ENCODE peak calls at places on chromosome 10, in seven cellular contexts. C is IMR-90, A is H9, V is H1, R is mesenchymal stem cell, D is mesendoderm, I is trophoblast cell. B is an unnamed sample.

GRCh38 chr10:119917777-119918176 is 25.2 kb downstream of the SEC23IP start:
- DNase-seq in C (peak), A (no peak), V (no peak), R (no peak), D (no peak), I (no peak), B (no peak)

GRCh38 chr10:49379596-49380410 is 16.1 kb downstream of the DRGX start:
- DNase-seq in C (no peak), A (peak), V (no peak), R (no peak), D (peak), I (no peak), B (no peak)

GRCh38 chr10:130337696-130338587 is 201.8 kb downstream of the GLRX3 start:
- DNase-seq in C (no peak), A (no peak), V (no peak), R (no peak), D (no peak), I (no peak), B (no peak)

GRCh38 chr10:86653379-86653778 is 968 bp upstream of the OPN4 start:
- DNase-seq in C (no peak), A (no peak), V (no peak), R (no peak), D (no peak), I (no peak), B (no peak)

GRCh38 chr10:80460399-80461207 is 6.5 kb downstream of the TSPAN14 start:
- DNase-seq in C (peak), A (peak), V (no peak), R (no peak), D (peak), I (peak), B (no peak)

GRCh38 chr10:6695519-6695918 is 115.4 kb upstream of the PRKCQ start:
- DNase-seq in C (no peak), A (no peak), V (no peak), R (no peak), D (no peak), I (no peak), B (no peak)

GRCh38 chr10:4498763-4499251 is 327.2 kb upstream of the AKR1E2 start:
- DNase-seq in C (peak), A (no peak), V (no peak), R (peak), D (no peak), I (no peak), B (no peak)

GRCh38 chr10:120824864-120825263 is 26.3 kb upstream of the WDR11 start:
- DNase-seq in C (no peak), A (peak), V (no peak), R (no peak), D (peak), I (peak), B (peak)

GRCh38 chr10:8301831-8302230 is 247.3 kb downstream of the GATA3 start:
- DNase-seq in C (no peak), A (no peak), V (no peak), R (no peak), D (no peak), I (no peak), B (no peak)

GRCh38 chr10:130579913-130580312 is 443.7 kb downstream of the GLRX3 start:
- DNase-seq in C (no peak), A (peak), V (no peak), R (no peak), D (peak), I (no peak), B (no peak)

GRCh38 chr10:30813872-30814471 is 184.4 kb upstream of the LYZL2 start:
- DNase-seq in C (peak), A (no peak), V (no peak), R (peak), D (no peak), I (no peak), B (no peak)

GRCh38 chr10:60964257-60965235 is 20.6 kb upstream of the RHOBTB1 start:
- DNase-seq in C (peak), A (peak), V (no peak), R (peak), D (peak), I (peak), B (peak)

GRCh38 chr10:557792-558328 is 131.6 kb downstream of the DIP2C start:
- DNase-seq in C (no peak), A (no peak), V (no peak), R (peak), D (peak), I (no peak), B (no peak)
- H2BK5ac ChIP-seq in C (no peak), A (no peak), V (peak), R (no peak), D (no peak), I (no peak), B (no peak)

GRCh38 chr10:101244321-101245050 is 15.2 kb upstream of the LBX1 start:
- DNase-seq in C (peak), A (no peak), V (no peak), R (no peak), D (no peak), I (no peak), B (no peak)
- H2BK5ac ChIP-seq in C (peak), A (no peak), V (no peak), R (no peak), D (no peak), I (no peak), B (no peak)

GRCh38 chr10:98149858-98150257 is 15.4 kb downstream of the R3HCC1L start:
- DNase-seq in C (no peak), A (no peak), V (no peak), R (no peak), D (no peak), I (no peak), B (no peak)

GRCh38 chr10:98150544-98150943 is 16.1 kb downstream of the R3HCC1L start:
- DNase-seq in C (peak), A (no peak), V (no peak), R (peak), D (no peak), I (no peak), B (no peak)

GRCh38 chr10:98158576-98158975 is 24.1 kb downstream of the R3HCC1L start:
- DNase-seq in C (no peak), A (no peak), V (no peak), R (no peak), D (no peak), I (no peak), B (no peak)

GRCh38 chr10:98154076-98154475 is 19.6 kb downstream of the R3HCC1L start:
- DNase-seq in C (no peak), A (no peak), V (no peak), R (peak), D (no peak), I (no peak), B (no peak)
- H2BK5ac ChIP-seq in C (peak), A (no peak), V (no peak), R (no peak), D (no peak), I (no peak), B (no peak)

GRCh38 chr10:93115661-93116383 is 42.1 kb downstream of the CYP26A1 start:
- DNase-seq in C (peak), A (peak), V (peak), R (peak), D (peak), I (peak), B (peak)

GRCh38 chr10:93123766-93124165 is 50.1 kb downstream of the CYP26A1 start:
- DNase-seq in C (no peak), A (no peak), V (no peak), R (no peak), D (no peak), I (no peak), B (no peak)

GRCh38 chr10:93126484-93127052 is 52.9 kb downstream of the CYP26A1 start:
- DNase-seq in C (no peak), A (no peak), V (no peak), R (no peak), D (peak), I (no peak), B (no peak)

GRCh38 chr10:93124580-93125318 is 51.1 kb downstream of the CYP26A1 start:
- DNase-seq in C (no peak), A (no peak), V (no peak), R (no peak), D (no peak), I (no peak), B (no peak)

DNA sequence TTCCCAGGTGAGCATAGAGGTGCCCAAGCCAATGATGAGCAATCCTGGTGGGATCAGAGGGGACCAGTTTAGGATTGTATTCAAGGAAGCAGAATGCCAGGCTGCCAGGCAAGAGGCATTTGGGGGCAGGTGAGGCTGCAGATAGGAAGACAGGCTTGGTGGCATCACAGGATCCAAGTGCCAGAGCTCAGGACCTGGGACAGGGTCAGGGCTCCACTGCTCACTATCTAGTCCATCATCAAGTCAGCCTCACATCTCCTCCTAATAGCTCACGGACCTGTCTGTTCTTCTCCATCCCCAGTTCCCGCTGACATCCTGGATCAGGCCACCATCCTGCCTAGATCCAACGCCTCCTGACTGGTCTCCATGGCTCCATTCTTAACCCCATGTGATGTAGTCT is 47.6 kb downstream of the CYP26A1 start:
- DNase-seq in C (no peak), A (no peak), V (no peak), R (no peak), D (no peak), I (no peak), B (no peak)
- H2BK5ac ChIP-seq in C (no peak), A (no peak), V (no peak), R (no peak), D (no peak), I (no peak), B (no peak)

GRCh38 chr10:22158426-22158825 is 59.4 kb downstream of the EBLN1 start:
- DNase-seq in C (no peak), A (no peak), V (no peak), R (no peak), D (no peak), I (no peak), B (no peak)

GRCh38 chr10:22156750-22157149 is 61.1 kb downstream of the EBLN1 start:
- DNase-seq in C (no peak), A (no peak), V (no peak), R (no peak), D (no peak), I (no peak), B (no peak)

GRCh38 chr10:22159979-22160378 is 57.8 kb downstream of the EBLN1 start:
- DNase-seq in C (no peak), A (no peak), V (no peak), R (no peak), D (no peak), I (no peak), B (no peak)

DNA sequence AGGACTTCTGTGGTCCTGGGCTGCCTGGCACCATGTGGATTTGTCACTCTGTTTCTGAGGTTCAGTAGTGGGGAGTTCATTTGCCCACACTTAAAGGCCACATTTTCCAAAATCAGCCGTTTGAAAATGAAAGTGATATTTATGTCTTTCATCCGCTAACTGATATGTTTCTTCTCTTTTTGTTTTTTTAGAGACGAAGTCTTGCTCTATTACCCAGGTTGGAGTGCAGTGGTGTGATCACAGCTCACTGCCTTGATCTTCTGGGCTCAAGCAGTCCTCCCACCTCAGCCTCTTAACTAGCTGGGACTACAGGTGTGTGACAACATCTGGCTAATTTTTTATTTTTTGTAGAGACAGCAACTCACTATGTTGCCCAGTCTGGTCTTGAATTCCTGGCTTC is 58.6 kb downstream of the EBLN1 start:
- DNase-seq in C (no peak), A (no peak), V (no peak), R (no peak), D (no peak), I (no peak), B (no peak)
- H2BK5ac ChIP-seq in C (no peak), A (no peak), V (no peak), R (no peak), D (no peak), I (no peak), B (no peak)

DNA sequence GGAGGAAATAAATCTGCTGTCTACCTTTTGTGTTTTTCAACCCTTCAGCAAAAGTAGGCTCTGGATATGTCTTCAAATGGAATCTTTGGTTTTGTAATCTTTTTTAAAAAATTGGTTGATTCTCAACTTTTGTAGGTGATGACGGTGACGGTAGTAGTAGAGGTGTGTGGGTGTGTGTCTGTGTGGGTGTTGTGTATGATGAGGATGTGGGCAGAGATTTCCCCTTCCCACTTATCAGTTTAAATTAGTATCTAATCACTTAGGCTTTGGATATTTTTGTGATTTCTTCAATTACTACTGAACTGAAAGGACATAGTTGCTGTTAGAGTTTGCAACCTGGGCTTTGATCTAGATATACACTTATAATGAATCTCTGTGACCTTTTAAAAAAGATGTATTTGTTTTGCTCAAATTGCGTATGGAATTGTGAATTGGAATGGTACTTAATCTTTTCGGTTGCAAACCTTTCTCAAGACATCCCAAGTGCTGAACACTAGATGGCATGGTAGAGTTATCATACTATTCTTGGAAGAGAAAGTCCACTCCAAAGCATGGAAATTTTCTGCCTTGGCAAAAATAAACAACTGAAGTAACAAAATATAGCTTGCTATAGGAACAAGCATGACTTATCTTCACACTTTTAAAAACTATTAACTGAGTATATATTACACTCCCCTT is 51.9 kb upstream of the A1CF start:
- DNase-seq in C (peak), A (no peak), V (no peak), R (peak), D (peak), I (no peak), B (no peak)
- H2BK5ac ChIP-seq in C (no peak), A (no peak), V (no peak), R (no peak), D (no peak), I (no peak), B (no peak)

GRCh38 chr10:117647306-117647705 is 104.8 kb downstream of the EMX2 start:
- DNase-seq in C (no peak), A (no peak), V (no peak), R (no peak), D (no peak), I (no peak), B (no peak)
- H2BK5ac ChIP-seq in C (no peak), A (no peak), V (no peak), R (no peak), D (no peak), I (no peak), B (no peak)

DNA sequence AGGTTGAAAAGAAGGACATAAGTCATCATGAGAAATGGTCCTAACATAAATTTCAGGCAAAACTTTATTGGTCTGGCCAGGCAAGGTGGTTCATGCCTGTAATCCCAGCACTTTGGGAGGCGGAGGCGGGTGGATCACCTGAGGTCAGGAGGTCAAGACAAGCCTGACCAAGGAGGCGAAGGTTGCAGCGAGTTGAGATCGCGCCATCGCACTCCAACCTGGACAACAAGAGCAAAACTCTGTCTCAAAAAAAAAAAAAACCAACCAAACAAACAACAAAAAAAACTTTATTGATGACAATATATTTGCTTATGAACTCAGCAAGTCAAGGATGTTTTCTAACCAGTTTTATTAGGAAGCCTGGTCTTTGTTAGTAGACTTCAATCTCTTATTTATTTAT is 54.6 kb upstream of the ARHGAP21 start:
- DNase-seq in C (no peak), A (no peak), V (no peak), R (no peak), D (no peak), I (no peak), B (no peak)
- H2BK5ac ChIP-seq in C (no peak), A (no peak), V (no peak), R (peak), D (no peak), I (no peak), B (no peak)

DNA sequence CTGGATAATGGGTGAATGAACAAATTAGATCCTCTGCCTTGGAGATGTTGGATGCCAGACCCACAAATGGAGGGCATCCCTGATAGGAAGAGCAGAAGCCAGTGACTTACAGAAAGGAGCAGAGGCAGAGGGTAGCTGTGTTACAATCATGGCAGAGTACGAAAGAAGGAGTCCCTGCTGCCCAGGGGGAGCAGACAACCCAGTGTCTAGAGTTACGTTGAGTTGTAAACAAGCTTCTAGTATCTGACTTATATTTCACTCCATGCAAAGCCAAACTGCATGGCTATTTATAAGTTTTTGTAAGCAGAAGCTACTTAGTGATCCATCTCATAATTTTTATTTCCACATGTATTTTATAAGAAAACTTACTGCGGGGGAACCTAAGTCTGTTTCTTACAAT is 56.2 kb upstream of the A1CF start:
- DNase-seq in C (no peak), A (no peak), V (no peak), R (no peak), D (no peak), I (no peak), B (no peak)
- H2BK5ac ChIP-seq in C (no peak), A (no peak), V (no peak), R (no peak), D (no peak), I (no peak), B (no peak)

DNA sequence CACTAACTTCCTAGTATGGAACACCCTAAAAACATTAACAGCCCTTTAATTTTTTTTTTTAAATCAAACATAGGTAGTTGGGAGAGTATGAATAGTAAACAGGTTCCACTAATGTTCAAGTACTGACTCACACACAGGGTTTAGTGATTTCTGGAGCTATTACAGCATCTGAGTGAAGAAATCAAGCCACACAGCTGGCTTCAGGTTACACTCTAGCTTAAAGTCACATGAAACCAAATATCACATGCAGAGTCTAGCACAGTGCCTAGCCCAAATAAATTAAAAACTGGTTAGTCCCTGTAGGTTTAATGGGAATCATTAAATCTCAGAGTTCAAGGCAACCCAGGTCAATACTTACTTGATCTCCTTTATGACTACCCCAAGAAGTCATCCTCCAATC is 11.6 kb downstream of the PANK1 start:
- DNase-seq in C (peak), A (no peak), V (no peak), R (peak), D (no peak), I (peak), B (no peak)
- H2BK5ac ChIP-seq in C (peak), A (no peak), V (no peak), R (no peak), D (no peak), I (no peak), B (no peak)

B was measured in neuronal stem cell.